ENCODE peak calls at places on chromosomes 7 and 10, in five cellular contexts. N, H, R, F and J are unnamed samples.
A peak's percentile ranks its signal among the peaks of the same experiment; 100 is the strongest.

GRCh38 chr10:16716051-16716450 is 101.2 kb downstream of the RSU1 start:
- DNase-seq in N (no peak), H (no peak), R (no peak), F (no peak), J (no peak)

GRCh38 chr10:112875474-112876267 is 74.4 kb upstream of the TCF7L2 start:
- DNase-seq in N (no peak), H (no peak), R (no peak), F (peak; percentile 50), J (peak; percentile 84)

GRCh38 chr7:121561717-121562116 is 165.6 kb upstream of the FAM3C start:
- DNase-seq in N (no peak), H (peak; percentile 36), R (no peak), F (no peak), J (peak; percentile 21)

GRCh38 chr7:4093035-4093434 is 589.1 kb upstream of the FOXK1 start:
- DNase-seq in N (no peak), H (no peak), R (no peak), F (no peak), J (no peak)

GRCh38 chr7:43211276-43211675 is 98.8 kb downstream of the HECW1 start:
- DNase-seq in N (no peak), H (no peak), R (no peak), F (peak; percentile 25), J (peak; percentile 16)

GRCh38 chr10:72162978-72163377 is 52.8 kb upstream of the ANAPC16 start:
- DNase-seq in N (no peak), H (peak; percentile 18), R (no peak), F (no peak), J (peak; percentile 88)

GRCh38 chr10:15197276-15197675 is 28.8 kb upstream of the NMT2 start:
- DNase-seq in N (no peak), H (no peak), R (no peak), F (no peak), J (no peak)

GRCh38 chr7:91527460-91527859 is 263.2 kb downstream of the FZD1 start:
- DNase-seq in N (no peak), H (no peak), R (no peak), F (no peak), J (no peak)

GRCh38 chr7:79789584-79790345 is 336.3 kb upstream of the MAGI2 start:
- DNase-seq in N (no peak), H (no peak), R (no peak), F (no peak), J (no peak)

GRCh38 chr10:15451137-15452094 is 80.3 kb upstream of the FAM171A1 start:
- DNase-seq in N (no peak), H (no peak), R (no peak), F (no peak), J (no peak)

GRCh38 chr10:124874-125273 is 10.4 kb upstream of the ZMYND11 start:
- DNase-seq in N (no peak), H (no peak), R (no peak), F (no peak), J (no peak)

GRCh38 chr7:84194484-84195260 is at the start of gene SEMA3A:
- DNase-seq in N (peak; percentile 16), H (peak; percentile 81), R (no peak), F (peak; percentile 38), J (peak; percentile 70)

GRCh38 chr7:16814987-16815386 is 10.2 kb upstream of the AGR2 start:
- DNase-seq in N (no peak), H (no peak), R (no peak), F (no peak), J (no peak)

GRCh38 chr10:44467900-44468299 is 83.0 kb upstream of the CXCL12 start:
- DNase-seq in N (no peak), H (no peak), R (no peak), F (no peak), J (no peak)

GRCh38 chr7:108291791-108292440 is 161.8 kb upstream of the LAMB4 start:
- DNase-seq in N (no peak), H (no peak), R (no peak), F (no peak), J (no peak)

GRCh38 chr10:111023060-111023459 is 53.8 kb upstream of the ADRA2A start:
- DNase-seq in N (no peak), H (no peak), R (no peak), F (no peak), J (no peak)

GRCh38 chr7:108425876-108426275 is 30.4 kb downstream of the NRCAM start:
- DNase-seq in N (no peak), H (no peak), R (no peak), F (no peak), J (no peak)

GRCh38 chr10:47296941-47297340 is 3.1 kb upstream of the GDF10 start:
- DNase-seq in N (no peak), H (no peak), R (no peak), F (no peak), J (no peak)

GRCh38 chr7:76211216-76211615 is 9.5 kb downstream of the SRRM3 start:
- DNase-seq in N (no peak), H (no peak), R (no peak), F (no peak), J (no peak)

GRCh38 chr10:4062072-4062471 is 277.1 kb upstream of the KLF6 start:
- DNase-seq in N (no peak), H (no peak), R (no peak), F (no peak), J (no peak)

GRCh38 chr10:86899670-86900276 is 57.6 kb downstream of the MMRN2 start:
- DNase-seq in N (peak; percentile 81), H (peak; percentile 83), R (peak; percentile 52), F (peak; percentile 59), J (peak; percentile 75)

GRCh38 chr10:98458812-98459211 is 12.1 kb upstream of the HPS1 start:
- DNase-seq in N (no peak), H (no peak), R (no peak), F (no peak), J (no peak)

DNA sequence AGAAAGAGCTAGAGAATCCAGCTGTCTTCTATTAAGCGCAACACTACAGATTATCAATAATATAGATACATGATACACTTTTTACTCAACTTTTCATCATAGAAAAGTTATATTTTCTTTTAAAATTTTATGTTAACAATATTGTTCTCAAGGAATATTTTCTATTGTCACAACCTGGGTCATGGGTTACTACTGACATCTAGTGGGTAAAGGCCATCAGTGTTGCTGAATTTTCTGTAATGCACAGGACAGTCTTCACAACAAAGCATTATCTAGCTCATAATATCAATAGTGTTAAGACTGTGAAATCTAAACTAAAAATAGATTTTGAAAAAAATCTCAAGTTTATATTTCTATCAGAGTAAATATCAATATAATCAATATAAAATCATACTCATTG is 209.8 kb downstream of the ZNF33B start:
- DNase-seq in N (no peak), H (peak; percentile 12), R (no peak), F (no peak), J (peak; percentile 8)
- TF ChIP-seq CTCF in N (peak; percentile 49), H (peak; percentile 56), R (no peak), F (peak; percentile 21), J (peak; percentile 29)

DNA sequence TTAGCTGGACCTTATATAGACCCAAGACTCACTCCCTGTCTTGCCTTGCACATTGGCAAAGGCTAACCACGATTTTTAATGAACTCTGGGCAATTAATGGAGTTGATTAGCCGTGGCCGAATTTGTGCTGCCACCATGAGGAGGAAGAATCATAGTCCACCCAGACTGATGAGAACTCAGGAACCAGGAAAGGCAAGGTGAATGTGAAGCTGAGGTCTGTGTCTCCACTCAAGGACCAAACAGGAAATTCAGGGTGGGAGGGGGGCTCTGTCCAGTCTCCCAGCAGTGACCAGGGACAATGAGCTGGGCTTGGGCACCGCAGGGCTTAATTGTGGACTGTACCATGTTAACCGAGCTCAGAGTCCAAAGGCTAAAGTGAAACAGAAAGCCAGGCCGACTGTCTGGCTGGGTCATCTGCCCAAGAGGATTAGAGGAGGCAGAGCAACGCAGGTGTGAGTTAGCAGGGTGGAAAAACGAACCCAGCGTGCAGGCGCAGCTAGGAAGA is 127.0 kb upstream of the JCAD start:
- DNase-seq in N (peak; percentile 24), H (no peak), R (no peak), F (no peak), J (peak; percentile 23)
- TF ChIP-seq CTCF in N (peak; percentile 23), H (no peak), R (no peak), F (peak; percentile 19), J (no peak)

DNA sequence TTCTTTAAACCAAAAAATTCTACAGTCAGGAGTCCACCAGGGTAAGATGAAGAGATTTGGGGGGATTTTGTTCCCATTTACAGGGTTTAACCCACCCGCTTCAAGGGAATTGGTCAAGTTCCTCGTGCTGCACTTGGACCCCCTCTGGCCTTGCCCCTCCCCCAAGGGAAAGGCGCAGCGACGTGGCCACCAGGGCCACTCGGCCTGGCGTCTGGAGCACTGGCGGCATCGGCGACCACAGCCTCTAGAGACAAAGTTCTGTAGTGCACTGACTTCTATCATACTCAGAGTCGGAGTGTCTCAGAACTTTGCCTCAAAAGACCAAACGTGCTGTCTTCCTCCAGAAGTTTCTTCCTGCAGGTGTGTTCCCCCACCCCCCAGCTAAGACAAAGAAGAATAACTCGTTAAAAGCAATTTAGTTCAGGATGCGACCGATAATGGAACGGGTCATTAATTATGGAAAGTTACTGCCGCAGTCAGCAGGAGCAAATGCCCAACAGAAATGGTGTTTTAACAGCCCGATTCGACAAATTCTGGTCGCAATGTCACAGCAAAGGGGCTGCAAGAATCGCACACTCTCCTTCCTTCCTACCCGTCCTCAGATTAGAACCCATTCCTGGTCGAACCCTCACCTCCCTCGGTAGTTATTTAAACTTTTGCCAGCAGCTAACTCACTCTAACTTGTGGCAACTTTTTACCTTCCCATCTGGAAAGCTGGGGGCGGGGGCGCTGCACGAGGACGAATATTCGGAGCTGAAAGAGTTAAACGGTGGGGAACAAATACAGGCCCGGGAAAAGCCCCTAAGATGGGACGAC is 202.1 kb upstream of the NFE2L3 start:
- DNase-seq in N (no peak), H (no peak), R (peak; percentile 34), F (no peak), J (no peak)
- TF ChIP-seq CTCF in N (no peak), H (no peak), R (no peak), F (no peak), J (no peak)

GRCh38 chr10:89644691-89644966 is 413 bp downstream of the PANK1 start:
- DNase-seq in N (no peak), H (no peak), R (peak; percentile 50), F (peak; percentile 27), J (no peak)
- TF ChIP-seq CTCF in N (no peak), H (no peak), R (no peak), F (no peak), J (no peak)

DNA sequence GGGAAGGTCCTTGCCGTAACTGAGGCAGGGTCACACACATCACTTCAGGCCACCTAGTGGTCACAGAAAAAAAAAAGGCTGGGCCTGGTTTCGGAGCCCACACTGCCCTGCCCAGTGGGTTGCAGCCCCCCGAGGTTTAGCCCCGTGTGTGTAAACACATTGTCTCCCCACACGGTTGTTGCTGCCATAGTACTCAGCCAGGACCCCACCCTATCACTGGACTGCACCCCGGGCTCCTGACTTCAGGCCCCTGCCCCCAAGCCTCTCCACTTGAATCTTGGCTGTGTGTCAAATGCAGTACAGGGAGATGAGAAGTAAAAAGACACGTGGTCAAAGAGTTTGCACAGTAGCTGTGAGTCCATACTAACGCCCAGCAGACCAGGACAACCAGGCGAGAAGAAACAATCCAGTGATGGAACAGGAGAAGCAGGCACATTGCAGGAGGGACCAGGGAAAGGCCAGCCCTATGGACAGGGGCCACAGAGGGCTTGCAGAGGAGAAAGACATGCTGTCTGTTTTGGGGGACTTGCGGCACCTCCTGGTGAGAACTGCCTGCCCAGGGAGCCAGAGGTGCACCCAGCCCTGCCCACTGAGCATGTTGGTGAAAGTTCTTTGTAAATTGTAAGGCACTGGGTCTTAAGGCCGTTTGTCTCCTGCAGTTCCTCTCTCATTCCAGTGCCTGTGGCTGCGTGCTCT is 91.3 kb upstream of the MACROH2A2 start:
- DNase-seq in N (no peak), H (no peak), R (no peak), F (no peak), J (no peak)
- TF ChIP-seq CTCF in N (no peak), H (peak; percentile 57), R (no peak), F (peak; percentile 39), J (peak; percentile 26)

GRCh38 chr10:127041561-127041960 is 136.3 kb downstream of the DOCK1 start:
- DNase-seq in N (no peak), H (no peak), R (no peak), F (no peak), J (peak; percentile 85)
- TF ChIP-seq CTCF in N (no peak), H (no peak), R (no peak), F (no peak), J (no peak)